ENCODE peak calls at places on chromosomes 1 and 21, in nine cellular contexts. Y is colonic mucosa, L is thyroid gland, D is tibial nerve, E is lung, J is BJ, B is ovary, T is Calu3, Z is foreskin fibroblast. N is an unnamed sample.

GRCh38 chr1:235270625-235271024 is 57.4 kb downstream of the ARID4B start:
- DNase-seq in Y (no peak), J (no peak), L (no peak), D (no peak), Z (peak; percentile 41), B (no peak), E (no peak), T (no peak), N (no peak)

GRCh38 chr1:91731815-91732214 is 154.1 kb downstream of the TGFBR3 start:
- DNase-seq in Y (no peak), L (peak; percentile 73), E (no peak), D (no peak), B (no peak), J (no peak), Z (no peak), T (peak; percentile 69), N (no peak)

GRCh38 chr1:8025061-8025670 is 943 bp downstream of the ERRFI1 start:
- DNase-seq in T (no peak), Z (no peak), J (no peak), L (no peak), D (no peak), B (no peak), Y (no peak), E (no peak), N (no peak)

GRCh38 chr21:45583831-45584509 is 41.7 kb upstream of the SLC19A1 start:
- DNase-seq in T (no peak), Z (no peak), J (no peak), E (no peak), Y (no peak), B (no peak), D (no peak), L (no peak), N (no peak)

GRCh38 chr1:167640051-167640450 is 10.0 kb downstream of the RCSD1 start:
- DNase-seq in D (no peak), Z (no peak), B (no peak), J (no peak), L (no peak), E (no peak), T (no peak), Y (no peak), N (no peak)

GRCh38 chr1:88074661-88075060 is 609.4 kb upstream of the PKN2 start:
- DNase-seq in B (no peak), E (no peak), J (no peak), Y (no peak), D (no peak), T (no peak), Z (no peak), L (peak; percentile 57), N (no peak)

GRCh38 chr1:59427155-59427554 is 130.3 kb downstream of the FGGY start:
- DNase-seq in J (peak; percentile 26), B (no peak), L (no peak), Z (peak; percentile 54), E (no peak), Y (no peak), D (no peak), T (peak; percentile 74), N (no peak)

GRCh38 chr1:18413906-18414305 is 66.8 kb upstream of the KLHDC7A start:
- DNase-seq in T (no peak), Y (peak; percentile 86), Z (no peak), D (no peak), B (no peak), E (no peak), L (no peak), J (no peak), N (no peak)

GRCh38 chr1:225152061-225152460 is 222.6 kb downstream of the DNAH14 start:
- DNase-seq in Z (no peak), B (no peak), T (no peak), D (no peak), Y (no peak), J (no peak), L (no peak), E (no peak), N (no peak)

GRCh38 chr1:61379693-61380092 is 297.3 kb downstream of the NFIA start:
- DNase-seq in L (no peak), Z (no peak), B (no peak), E (no peak), Y (no peak), J (no peak), D (no peak), T (no peak), N (no peak)

GRCh38 chr1:39183503-39184353 is 20.8 kb upstream of the MACF1 start:
- DNase-seq in Z (peak; percentile 87), L (peak; percentile 65), T (peak; percentile 89), D (no peak), E (peak; percentile 68), Y (peak; percentile 77), B (no peak), J (peak; percentile 27), N (no peak)

GRCh38 chr1:16717174-16718108 is 22.9 kb upstream of the RNU1-4 start:
- DNase-seq in L (no peak), D (no peak), T (no peak), B (peak; percentile 35), J (no peak), Y (peak; percentile 18), E (peak; percentile 31), Z (no peak), N (no peak)

GRCh38 chr1:221644176-221644510 is 97.7 kb downstream of the DUSP10 start:
- DNase-seq in B (no peak), Z (no peak), J (no peak), T (no peak), D (no peak), Y (no peak), E (no peak), L (no peak), N (no peak)

GRCh38 chr1:36691374-36691773 is 208.7 kb upstream of the CSF3R start:
- DNase-seq in E (no peak), L (no peak), Y (no peak), T (peak; percentile 15), D (no peak), J (no peak), Z (no peak), B (no peak), N (no peak)

GRCh38 chr1:5165747-5166146 is 511.3 kb downstream of the AJAP1 start:
- DNase-seq in E (no peak), J (no peak), Y (no peak), D (no peak), T (no peak), L (no peak), B (no peak), Z (no peak), N (no peak)

GRCh38 chr1:160519542-160520435 is 3.3 kb downstream of the SLAMF6 start:
- DNase-seq in L (no peak), J (no peak), D (no peak), Y (no peak), T (no peak), Z (no peak), B (no peak), E (no peak), N (no peak)

GRCh38 chr1:1918901-1919303 is at the start of gene TMEM52:
- DNase-seq in E (no peak), T (no peak), D (no peak), B (no peak), Z (no peak), L (no peak), Y (no peak), J (no peak), N (no peak)
- TF ChIP-seq CTCF in E (no peak), T (no peak), D (no peak), B (no peak), Z (no peak), L (no peak), Y (no peak), J (no peak), N (no peak)

DNA sequence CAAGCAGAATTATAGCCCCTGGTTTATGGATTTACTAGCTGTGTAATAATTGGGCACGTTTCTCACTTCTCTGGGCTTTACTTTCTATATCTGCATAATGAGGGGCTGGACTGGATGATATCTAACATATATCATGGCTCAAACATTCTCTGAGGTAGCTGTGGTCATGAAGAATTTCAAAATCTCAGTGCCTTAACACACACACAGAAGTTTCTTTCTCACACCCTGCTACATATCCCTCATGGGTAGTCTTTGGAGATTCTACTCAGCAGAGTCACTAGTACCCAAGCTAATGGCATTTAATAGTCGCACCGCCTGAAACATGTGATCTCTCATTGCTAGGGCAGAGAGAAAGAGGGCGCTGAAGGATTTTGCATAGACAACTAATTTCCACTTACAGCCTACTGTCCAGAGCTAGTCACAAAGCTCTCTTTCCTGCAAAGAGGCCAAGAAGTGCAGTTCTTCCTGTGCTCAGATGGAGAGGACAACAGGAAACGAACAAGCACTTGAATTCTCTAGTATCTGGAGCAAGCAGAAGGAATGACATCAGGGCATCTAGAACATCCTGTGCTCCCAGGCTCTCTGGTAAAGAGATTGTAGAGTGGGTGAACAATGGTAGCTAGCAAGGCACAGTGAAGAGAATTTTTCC is 183.5 kb upstream of the PTBP2 start:
- DNase-seq in Y (no peak), B (no peak), E (peak; percentile 41), T (no peak), L (peak; percentile 58), Z (peak; percentile 90), D (no peak), J (no peak), N (no peak)
- TF ChIP-seq CTCF in Y (no peak), B (no peak), E (no peak), T (no peak), L (no peak), Z (no peak), D (peak; percentile 21), J (peak; percentile 29), N (no peak)

DNA sequence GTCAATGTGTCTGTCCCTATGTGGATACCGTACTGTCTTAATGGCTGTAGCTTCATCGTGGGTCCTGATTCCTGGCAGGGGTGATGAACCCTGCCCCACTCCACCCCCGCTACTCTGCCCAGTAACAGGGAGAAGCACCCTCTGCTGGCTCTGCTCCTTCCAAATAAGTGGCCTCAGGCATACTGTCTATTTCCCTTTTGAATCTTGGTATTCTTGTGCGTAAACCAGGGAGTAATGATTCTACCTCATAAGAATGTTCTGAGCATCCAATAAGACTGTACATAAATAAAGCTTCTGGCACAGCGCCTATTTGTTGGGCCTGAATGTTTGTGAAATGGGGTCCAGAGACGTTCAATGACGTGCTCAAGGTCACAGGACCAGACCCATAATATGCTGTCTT is 35.2 kb upstream of the CTPS1 start:
- DNase-seq in B (peak; percentile 60), Z (peak; percentile 89), J (peak; percentile 44), L (no peak), T (peak; percentile 67), Y (no peak), D (no peak), E (no peak), N (no peak)
- TF ChIP-seq CTCF in B (no peak), Z (no peak), J (peak; percentile 18), L (no peak), T (no peak), Y (no peak), D (no peak), E (no peak), N (no peak)

GRCh38 chr1:182029002-182029378 is 32.5 kb downstream of the ZNF648 start:
- DNase-seq in D (no peak), Y (no peak), T (no peak), E (no peak), B (no peak), L (no peak), Z (no peak), J (no peak), N (no peak)

GRCh38 chr1:182035097-182035770 is 26.3 kb downstream of the ZNF648 start:
- DNase-seq in J (no peak), L (no peak), E (no peak), T (no peak), Y (no peak), Z (no peak), D (no peak), B (no peak), N (no peak)

GRCh38 chr1:182032251-182032650 is 29.3 kb downstream of the ZNF648 start:
- DNase-seq in B (no peak), Z (no peak), E (no peak), L (no peak), Y (no peak), J (no peak), D (no peak), T (no peak), N (no peak)

GRCh38 chr1:182029379-182030331 is 31.9 kb downstream of the ZNF648 start:
- DNase-seq in Z (peak; percentile 92), L (peak; percentile 99), T (peak; percentile 99), B (peak; percentile 99), D (peak; percentile 95), Y (peak; percentile 100), E (peak; percentile 98), J (peak; percentile 74), N (peak; percentile 99)
- TF ChIP-seq CTCF in Z (peak; percentile 27), L (peak; percentile 34), T (peak; percentile 71), B (peak; percentile 68), D (peak; percentile 82), Y (peak; percentile 47), E (peak; percentile 23), J (peak; percentile 52), N (peak; percentile 66)

N was measured in mesothelial cell of epicardium.